ENCODE peak calls at places on chromosomes 2 and 18, in seven cellular contexts. Z, M, A, T, P, V and X are unnamed samples.

GRCh38 chr18:53909668-53910067 is 314.8 kb downstream of the MBD2 start:
- DNase-seq in P (no peak), A (no peak), Z (no peak), M (no peak), T (peak), V (peak), X (no peak)

GRCh38 chr2:70962211-70962884 is 16.1 kb upstream of the ANKRD53 start:
- DNase-seq in V (no peak), P (no peak), A (no peak), Z (no peak), M (peak), T (no peak), X (no peak)

GRCh38 chr18:10927980-10928605 is 221.3 kb downstream of the PIEZO2 start:
- DNase-seq in V (no peak), A (no peak), M (no peak), P (peak), T (no peak), Z (no peak), X (no peak)

GRCh38 chr18:63994783-63995399 is 25.0 kb downstream of the SERPINB8 start:
- DNase-seq in A (peak), V (peak), T (peak), M (no peak), Z (peak), P (peak), X (peak)

GRCh38 chr2:190468814-190469569 is 60.8 kb downstream of the MFSD6 start:
- DNase-seq in T (peak), M (no peak), P (peak), V (peak), Z (no peak), A (peak), X (peak)

GRCh38 chr2:148887349-148888002 is 12.4 kb downstream of the KIF5C start:
- DNase-seq in V (peak), A (no peak), M (no peak), T (no peak), Z (no peak), P (peak), X (no peak)

GRCh38 chr2:37586663-37587409 is 84.6 kb downstream of the CDC42EP3 start:
- DNase-seq in A (no peak), Z (peak), V (no peak), T (no peak), M (no peak), P (peak), X (no peak)

GRCh38 chr2:206245178-206245778 is 29.2 kb upstream of the ZDBF2 start:
- DNase-seq in Z (no peak), P (no peak), T (no peak), V (no peak), M (no peak), A (no peak), X (no peak)

GRCh38 chr2:127149384-127149783 is 42.4 kb upstream of the BIN1 start:
- DNase-seq in V (no peak), P (peak), Z (no peak), A (no peak), M (no peak), T (peak), X (no peak)

GRCh38 chr18:77166523-77166922 is 33.9 kb upstream of the MBP start:
- DNase-seq in M (no peak), P (no peak), A (no peak), Z (no peak), T (no peak), V (no peak), X (no peak)

GRCh38 chr2:239773377-239774141 is 251.6 kb downstream of the NDUFA10 start:
- DNase-seq in P (no peak), M (peak), A (no peak), T (no peak), V (no peak), Z (no peak), X (peak)

GRCh38 chr2:37388074-37388473 is 43.6 kb downstream of the QPCT start:
- DNase-seq in Z (no peak), T (no peak), V (no peak), A (no peak), M (no peak), P (no peak), X (no peak)

GRCh38 chr2:42196403-42197267 is 27.5 kb downstream of the EML4 start:
- DNase-seq in P (peak), A (peak), V (peak), T (peak), M (no peak), Z (peak), X (no peak)

GRCh38 chr18:73793386-73793785 is 354.2 kb downstream of the FBXO15 start:
- DNase-seq in T (no peak), P (peak), A (no peak), Z (no peak), M (no peak), V (no peak), X (no peak)